ENCODE peak calls at places on chromosomes 1 and 21, in ten cellular contexts. L is left ventricle myocardium inferior, C is A673, B is lower lobe of right lung, D is lower leg skin, J is fibroblast of mammary gland, S is cardiac fibroblast, T is MM.1S, K is lung, R is neural progenitor cell. Q is an unnamed sample.

GRCh38 chr1:169584483-169585144 is 1.7 kb downstream of the F5 start:
- DNase-seq in L (no peak), C (no peak), B (no peak), D (no peak), J (peak; percentile 11), S (no peak), T (no peak), K (no peak), R (no peak), Q (no peak)

GRCh38 chr1:1185101-1185765 is 11.6 kb downstream of the TTLL10 start:
- DNase-seq in L (peak; percentile 6), C (no peak), B (peak; percentile 42), D (no peak), J (no peak), S (no peak), T (no peak), K (no peak), R (peak; percentile 18), Q (no peak)

GRCh38 chr1:6909857-6910256 is 124.6 kb downstream of the CAMTA1 start:
- DNase-seq in L (no peak), C (no peak), B (no peak), D (peak; percentile 46), J (no peak), S (no peak), T (no peak), K (no peak), R (no peak), Q (no peak)

GRCh38 chr1:79304131-79304530 is 297.6 kb upstream of the ADGRL4 start:
- DNase-seq in L (no peak), C (no peak), B (no peak), D (no peak), J (peak; percentile 76), S (peak; percentile 52), T (no peak), K (no peak), R (no peak), Q (no peak)

GRCh38 chr21:46116846-46117585 is 19.1 kb downstream of the COL6A2 start:
- DNase-seq in L (peak; percentile 10), C (no peak), B (peak; percentile 36), D (peak; percentile 82), J (peak; percentile 65), S (peak; percentile 29), T (no peak), K (no peak), R (no peak), Q (peak; percentile 7)

GRCh38 chr1:189429610-189430009 is 1048.1 kb downstream of the BRINP3 start:
- DNase-seq in L (no peak), C (peak; percentile 81), B (no peak), D (no peak), J (peak; percentile 0), S (peak; percentile 61), T (peak; percentile 55), K (no peak), R (peak; percentile 78), Q (no peak)

GRCh38 chr1:58881471-58881994 is 97.7 kb upstream of the JUN start:
- DNase-seq in L (no peak), C (no peak), B (no peak), D (no peak), J (peak; percentile 94), S (peak; percentile 72), T (no peak), K (no peak), R (no peak), Q (no peak)

GRCh38 chr1:209890606-209891330 is 47.2 kb upstream of the SYT14 start:
- DNase-seq in L (no peak), C (no peak), B (no peak), D (no peak), J (peak; percentile 61), S (no peak), T (no peak), K (no peak), R (no peak), Q (no peak)

GRCh38 chr1:113981962-113982931 is 3.0 kb downstream of the OLFML3 start:
- DNase-seq in L (peak; percentile 67), C (peak; percentile 81), B (no peak), D (peak; percentile 93), J (peak; percentile 90), S (peak; percentile 87), T (no peak), K (peak; percentile 64), R (no peak), Q (no peak)

GRCh38 chr1:64691631-64692030 is 53.2 kb upstream of the RAVER2 start:
- DNase-seq in L (no peak), C (no peak), B (no peak), D (no peak), J (peak; percentile 52), S (peak; percentile 59), T (no peak), K (no peak), R (no peak), Q (no peak)

DNA sequence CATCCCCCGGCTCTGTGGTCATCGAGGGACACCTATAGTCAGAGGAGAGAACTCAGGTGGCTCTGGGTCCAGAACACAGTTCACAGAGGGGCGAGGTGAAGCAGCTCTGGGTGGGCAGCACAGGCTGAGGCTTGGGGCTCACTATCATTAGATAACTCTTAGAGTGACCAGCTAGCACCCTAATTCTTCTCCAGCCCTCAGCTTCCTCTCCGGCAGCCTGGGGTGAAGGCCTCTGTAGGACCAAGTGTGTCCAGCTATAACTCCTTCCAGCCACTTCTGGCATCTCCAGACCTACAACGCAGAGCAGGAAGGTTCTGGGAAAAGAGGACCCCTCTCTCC is 1.4 kb downstream of the ARTN start:
- DNase-seq in L (no peak), C (no peak), B (no peak), D (no peak), J (no peak), S (no peak), T (no peak), K (no peak), R (no peak), Q (no peak)
- TF ChIP-seq CTCF in L (no peak), C (no peak), B (no peak), D (no peak), J (no peak), S (no peak), T (no peak), K (no peak), R (no peak), Q (no peak)

DNA sequence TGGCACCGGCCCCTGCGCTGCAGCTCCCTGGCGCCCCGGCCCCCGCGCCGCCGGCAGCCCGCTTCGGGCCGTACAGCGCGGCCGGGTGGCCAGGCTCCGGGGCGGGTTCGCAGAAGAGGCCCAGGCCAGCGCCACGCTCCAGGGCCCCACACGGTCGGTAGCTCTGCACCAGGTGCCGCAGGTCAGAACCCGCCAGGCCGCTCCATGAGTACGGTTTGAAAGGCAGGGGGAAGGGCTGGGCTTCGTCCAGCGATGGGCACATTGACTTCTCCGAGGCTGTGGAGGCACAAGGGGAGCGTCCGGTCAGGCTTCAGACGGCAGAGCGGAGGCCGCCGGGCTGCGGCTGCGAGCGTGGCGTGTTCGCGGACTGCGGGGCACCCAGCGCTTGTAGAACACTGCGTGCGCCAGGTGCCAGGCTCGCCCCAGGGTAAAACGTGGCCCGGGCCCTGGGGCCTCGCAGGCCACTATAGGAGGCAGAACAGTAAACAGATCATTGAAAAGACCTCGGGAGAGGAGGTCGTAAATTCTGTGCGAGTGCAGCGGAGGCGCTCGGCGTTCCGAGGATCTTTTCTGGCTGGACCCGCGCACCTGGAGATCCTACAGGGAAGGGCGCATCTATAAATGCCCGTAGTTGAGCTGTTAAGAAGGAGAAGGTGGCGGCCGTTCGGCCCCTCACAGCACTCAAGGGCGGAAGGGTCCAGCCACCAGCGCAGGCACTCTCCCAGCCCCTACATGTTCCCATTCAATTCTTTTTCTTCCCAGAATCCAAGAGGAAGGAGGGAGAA is 5.7 kb downstream of the GFI1 start:
- DNase-seq in L (no peak), C (no peak), B (peak; percentile 45), D (no peak), J (no peak), S (no peak), T (no peak), K (no peak), R (peak; percentile 64), Q (no peak)
- H3K4me3 ChIP-seq in L (peak overlapping the region; percentile 69), C (no peak overlapping the region), B (peak overlapping the region; percentile 8), D (no peak overlapping the region), J (no peak overlapping the region), S (no peak overlapping the region), T (no peak overlapping the region), K (no peak overlapping the region), R (peak overlapping the region; percentile 45), Q (no peak overlapping the region)

DNA sequence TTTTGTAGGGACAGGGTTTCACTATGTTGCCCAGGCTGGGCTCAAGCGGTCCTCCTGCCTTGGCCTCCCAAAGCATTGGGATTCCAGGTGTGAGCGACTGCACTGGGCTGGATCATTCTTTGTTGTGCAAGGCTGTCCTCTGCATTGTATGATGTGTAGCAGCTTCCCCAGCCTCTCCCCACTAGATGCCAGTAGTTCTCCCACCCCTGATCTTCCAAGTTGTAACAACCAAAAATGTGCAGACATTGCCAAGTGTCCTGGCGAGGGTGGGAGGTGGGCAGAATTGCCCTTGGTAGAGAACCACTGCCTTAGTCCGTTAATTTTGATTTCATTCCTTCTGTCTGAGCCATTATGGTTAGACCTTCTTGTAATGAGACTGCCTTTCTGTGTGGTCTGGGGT is 7.2 kb downstream of the GALNT2 start:
- DNase-seq in L (no peak), C (no peak), B (no peak), D (no peak), J (no peak), S (no peak), T (no peak), K (no peak), R (no peak), Q (no peak)
- TF ChIP-seq CTCF in L (no peak), C (peak; percentile 22), B (no peak), D (no peak), J (no peak), S (no peak), T (no peak), K (no peak), R (no peak), Q (no peak)

GRCh38 chr1:38817267-38817957 is 42.2 kb downstream of the RRAGC start:
- DNase-seq in L (no peak), C (no peak), B (no peak), D (no peak), J (no peak), S (no peak), T (no peak), K (no peak), R (no peak), Q (no peak)
- H3K4me3 ChIP-seq in L (peak overlapping the region; percentile 57), C (peak overlapping the region; percentile 60), B (peak overlapping the region; percentile 42), D (no peak overlapping the region), J (no peak overlapping the region), S (no peak overlapping the region), T (no peak overlapping the region), K (no peak overlapping the region), R (peak overlapping the region; percentile 68), Q (peak overlapping the region; percentile 60)